ENCODE peak calls at places on chromosomes 13 and 19, in five cellular contexts. K, V, X, M and G are unnamed samples.
A peak's percentile ranks its signal among the peaks of the same experiment; 100 is the strongest.

GRCh38 chr13:110108348-110109139 is 198.4 kb downstream of the COL4A1 start:
- DNase-seq in K (peak; percentile 92), V (peak; percentile 75), X (peak; percentile 91), M (peak; percentile 75), G (peak; percentile 76)

GRCh38 chr19:16062789-16063188 is 13.5 kb upstream of the TPM4 start:
- DNase-seq in K (no peak), V (peak; percentile 61), X (no peak), M (no peak), G (no peak)

GRCh38 chr13:64061649-64062048 is 2646.0 kb upstream of the PCDH20 start:
- DNase-seq in K (no peak), V (no peak), X (no peak), M (no peak), G (no peak)

GRCh38 chr19:19461671-19462622 is 53.4 kb downstream of the TSSK6 start:
- DNase-seq in K (no peak), V (peak; percentile 87), X (no peak), M (peak; percentile 19), G (no peak)

GRCh38 chr19:42480335-42481095 is 37.8 kb upstream of the CXCL17 start:
- DNase-seq in K (peak; percentile 87), V (peak; percentile 50), X (peak; percentile 48), M (no peak), G (no peak)

GRCh38 chr13:29284726-29285125 is 310.8 kb downstream of the SLC7A1 start:
- DNase-seq in K (no peak), V (no peak), X (no peak), M (no peak), G (no peak)

GRCh38 chr19:17125728-17126677 is 50.4 kb downstream of the MYO9B start:
- DNase-seq in K (peak; percentile 62), V (peak; percentile 34), X (peak; percentile 75), M (peak; percentile 55), G (peak; percentile 53)

GRCh38 chr19:7529246-7529600 is 6.3 kb upstream of the PNPLA6 start:
- DNase-seq in K (no peak), V (no peak), X (no peak), M (no peak), G (no peak)

GRCh38 chr13:34416833-34417425 is 525.1 kb upstream of the NBEA start:
- DNase-seq in K (peak; percentile 88), V (no peak), X (peak; percentile 42), M (peak; percentile 10), G (peak; percentile 51)

GRCh38 chr19:1453525-1454371 is 3.8 kb downstream of the APC2 start:
- DNase-seq in K (no peak), V (peak; percentile 54), X (peak; percentile 98), M (peak; percentile 95), G (peak; percentile 94)

GRCh38 chr19:10567696-10568443 is 909 bp downstream of the CDKN2D start:
- DNase-seq in K (no peak), V (no peak), X (no peak), M (no peak), G (no peak)

GRCh38 chr19:50969413-50969760 is at the start of gene KLK6:
- DNase-seq in K (no peak), V (no peak), X (peak; percentile 93), M (peak; percentile 88), G (peak; percentile 85)

GRCh38 chr13:47598340-47598911 is 402.6 kb downstream of the SUCLA2 start:
- DNase-seq in K (no peak), V (no peak), X (no peak), M (no peak), G (no peak)

GRCh38 chr19:23904406-23904805 is 10.3 kb upstream of the ZNF726 start:
- DNase-seq in K (peak; percentile 1), V (no peak), X (no peak), M (no peak), G (no peak)

GRCh38 chr19:37691881-37692504 is 27.6 kb downstream of the ZNF607 start:
- DNase-seq in K (peak; percentile 94), V (peak; percentile 68), X (peak; percentile 91), M (peak; percentile 89), G (peak; percentile 87)

GRCh38 chr13:65090191-65090590 is 2139.9 kb downstream of the PCDH9 start:
- DNase-seq in K (no peak), V (no peak), X (no peak), M (no peak), G (no peak)

GRCh38 chr13:31331051-31331450 is 131.3 kb downstream of the B3GLCT start:
- DNase-seq in K (no peak), V (no peak), X (no peak), M (no peak), G (no peak)

GRCh38 chr19:23399443-23399842 is 4.2 kb upstream of the ZNF91 start:
- DNase-seq in K (no peak), V (no peak), X (no peak), M (no peak), G (no peak)

GRCh38 chr13:101835920-101836319 is 383.4 kb downstream of the ITGBL1 start:
- DNase-seq in K (no peak), V (no peak), X (no peak), M (no peak), G (no peak)

GRCh38 chr13:99865420-99865930 is 106.1 kb downstream of the ZIC5 start:
- DNase-seq in K (no peak), V (no peak), X (no peak), M (no peak), G (no peak)

GRCh38 chr19:13100031-13100588 is 2.5 kb downstream of the LYL1 start:
- DNase-seq in K (no peak), V (no peak), X (no peak), M (no peak), G (no peak)

GRCh38 chr19:15299568-15300409 is 32.5 kb downstream of the BRD4 start:
- DNase-seq in K (peak; percentile 55), V (no peak), X (no peak), M (no peak), G (no peak)

GRCh38 chr13:113756441-113757097 is 2.5 kb upstream of the TMEM255B start:
- DNase-seq in K (peak; percentile 47), V (no peak), X (no peak), M (no peak), G (no peak)